ENCODE peak calls at places on chromosomes 5 and 9, in nine cellular contexts. W is IMR-90, N is spleen, O is cardiac muscle cell, L is Peyer's patch, K is lower lobe of right lung, E is neural progenitor cell, A is stomach, J is bronchial epithelial cell. Z is an unnamed sample.

GRCh38 chr5:122858451-122858850 is 13.0 kb downstream of the SNX24 start:
- DNase-seq in W (no peak), N (no peak), O (no peak), L (no peak), K (no peak), E (no peak), A (no peak), J (peak), Z (peak)

GRCh38 chr5:135985946-135986345 is 31.2 kb upstream of the LECT2 start:
- DNase-seq in W (no peak), N (no peak), O (no peak), L (no peak), K (no peak), E (no peak), A (no peak), J (no peak), Z (no peak)

GRCh38 chr9:100294806-100295205 is 57.9 kb downstream of the TEX10 start:
- DNase-seq in W (no peak), N (no peak), O (no peak), L (no peak), K (no peak), E (no peak), A (peak), J (no peak), Z (no peak)

GRCh38 chr5:115986358-115986757 is 24.1 kb downstream of the LVRN start:
- DNase-seq in W (peak), N (no peak), O (no peak), L (no peak), K (no peak), E (no peak), A (no peak), J (no peak), Z (no peak)

GRCh38 chr5:36703245-36703860 is 96.9 kb downstream of the SLC1A3 start:
- DNase-seq in W (no peak), N (no peak), O (no peak), L (no peak), K (peak), E (no peak), A (no peak), J (no peak), Z (no peak)

GRCh38 chr5:86460519-86460918 is 157.2 kb upstream of the COX7C start:
- DNase-seq in W (no peak), N (no peak), O (no peak), L (no peak), K (no peak), E (no peak), A (no peak), J (no peak), Z (no peak)

GRCh38 chr9:107137495-107138202 is 145.4 kb upstream of the RAD23B start:
- DNase-seq in W (peak), N (no peak), O (peak), L (no peak), K (no peak), E (peak), A (no peak), J (peak), Z (peak)

GRCh38 chr9:19200234-19200633 is 30.3 kb upstream of the DENND4C start:
- DNase-seq in W (no peak), N (no peak), O (no peak), L (no peak), K (no peak), E (no peak), A (no peak), J (no peak), Z (no peak)

GRCh38 chr5:124661317-124662141 is 84.9 kb downstream of the ZNF608 start:
- DNase-seq in W (peak), N (no peak), O (peak), L (no peak), K (no peak), E (peak), A (peak), J (peak), Z (peak)

GRCh38 chr9:69667306-69667705 is 4.9 kb downstream of the APBA1 start:
- DNase-seq in W (no peak), N (no peak), O (no peak), L (no peak), K (no peak), E (peak), A (no peak), J (peak), Z (peak)

GRCh38 chr9:110255417-110256141 is 728 bp downstream of the TXN start:
- DNase-seq in W (peak), N (peak), O (peak), L (peak), K (peak), E (peak), A (peak), J (peak), Z (peak)

GRCh38 chr5:108266235-108266634 is 115.7 kb downstream of the FBXL17 start:
- DNase-seq in W (peak), N (no peak), O (peak), L (no peak), K (no peak), E (no peak), A (no peak), J (peak), Z (peak)

GRCh38 chr9:95650720-95651119 is 133.9 kb upstream of the PTCH1 start:
- DNase-seq in W (no peak), N (no peak), O (no peak), L (no peak), K (no peak), E (no peak), A (no peak), J (no peak), Z (no peak)

GRCh38 chr5:153629027-153629426 is 138.6 kb downstream of the GRIA1 start:
- DNase-seq in W (peak), N (no peak), O (peak), L (no peak), K (peak), E (peak), A (no peak), J (peak), Z (peak)

GRCh38 chr9:123825337-123825736 is 104.6 kb downstream of the DENND1A start:
- DNase-seq in W (peak), N (no peak), O (no peak), L (no peak), K (no peak), E (peak), A (no peak), J (peak), Z (peak)

GRCh38 chr5:59724482-59725392 is 168.8 kb downstream of the PDE4D start:
- DNase-seq in W (peak), N (no peak), O (peak), L (no peak), K (no peak), E (peak), A (no peak), J (peak), Z (peak)

GRCh38 chr9:130682490-130683121 is 11.0 kb upstream of the EXOSC2 start:
- DNase-seq in W (peak), N (peak), O (peak), L (peak), K (peak), E (peak), A (peak), J (peak), Z (peak)

GRCh38 chr5:126624534-126624933 is 23.8 kb downstream of the PHAX start:
- DNase-seq in W (peak), N (no peak), O (no peak), L (no peak), K (no peak), E (no peak), A (no peak), J (peak), Z (peak)

GRCh38 chr9:22158983-22159382 is 149.9 kb upstream of the CDKN2B start:
- DNase-seq in W (peak), N (no peak), O (no peak), L (no peak), K (peak), E (no peak), A (peak), J (peak), Z (peak)

GRCh38 chr9:83392228-83392627 is 146.0 kb downstream of the FRMD3 start:
- DNase-seq in W (no peak), N (no peak), O (no peak), L (no peak), K (no peak), E (no peak), A (no peak), J (no peak), Z (no peak)

GRCh38 chr5:15585826-15586591 is 86.0 kb downstream of the FBXL7 start:
- DNase-seq in W (no peak), N (no peak), O (no peak), L (no peak), K (no peak), E (no peak), A (no peak), J (no peak), Z (no peak)

GRCh38 chr5:123094227-123094918 is 5.3 kb downstream of the PRDM6 start:
- DNase-seq in W (peak), N (no peak), O (no peak), L (no peak), K (no peak), E (peak), A (no peak), J (no peak), Z (no peak)

GRCh38 chr5:180159756-180160155 is 49.3 kb downstream of the RASGEF1C start:
- DNase-seq in W (peak), N (no peak), O (no peak), L (no peak), K (no peak), E (no peak), A (peak), J (no peak), Z (no peak)

GRCh38 chr9:76292658-76293057 is 101.6 kb downstream of the RFK start:
- DNase-seq in W (no peak), N (no peak), O (no peak), L (no peak), K (no peak), E (no peak), A (no peak), J (no peak), Z (no peak)

GRCh38 chr5:56816546-56817081 is 1.3 kb downstream of the MAP3K1 start:
- DNase-seq in W (peak), N (peak), O (peak), L (peak), K (peak), E (peak), A (peak), J (peak), Z (peak)

GRCh38 chr9:69549310-69550202 is 122.6 kb downstream of the APBA1 start:
- DNase-seq in W (peak), N (no peak), O (peak), L (no peak), K (no peak), E (peak), A (no peak), J (peak), Z (peak)

GRCh38 chr5:179154991-179155955 is 95.1 kb downstream of the ZNF354C start:
- DNase-seq in W (no peak), N (peak), O (no peak), L (no peak), K (peak), E (no peak), A (no peak), J (no peak), Z (no peak)

GRCh38 chr5:58496488-58496887 is 5.3 kb downstream of the GAPT start:
- DNase-seq in W (no peak), N (no peak), O (no peak), L (no peak), K (no peak), E (no peak), A (no peak), J (no peak), Z (no peak)

GRCh38 chr9:11457809-11458785 is 845.3 kb upstream of the PTPRD start:
- DNase-seq in W (no peak), N (no peak), O (peak), L (no peak), K (no peak), E (peak), A (no peak), J (no peak), Z (peak)

DNA sequence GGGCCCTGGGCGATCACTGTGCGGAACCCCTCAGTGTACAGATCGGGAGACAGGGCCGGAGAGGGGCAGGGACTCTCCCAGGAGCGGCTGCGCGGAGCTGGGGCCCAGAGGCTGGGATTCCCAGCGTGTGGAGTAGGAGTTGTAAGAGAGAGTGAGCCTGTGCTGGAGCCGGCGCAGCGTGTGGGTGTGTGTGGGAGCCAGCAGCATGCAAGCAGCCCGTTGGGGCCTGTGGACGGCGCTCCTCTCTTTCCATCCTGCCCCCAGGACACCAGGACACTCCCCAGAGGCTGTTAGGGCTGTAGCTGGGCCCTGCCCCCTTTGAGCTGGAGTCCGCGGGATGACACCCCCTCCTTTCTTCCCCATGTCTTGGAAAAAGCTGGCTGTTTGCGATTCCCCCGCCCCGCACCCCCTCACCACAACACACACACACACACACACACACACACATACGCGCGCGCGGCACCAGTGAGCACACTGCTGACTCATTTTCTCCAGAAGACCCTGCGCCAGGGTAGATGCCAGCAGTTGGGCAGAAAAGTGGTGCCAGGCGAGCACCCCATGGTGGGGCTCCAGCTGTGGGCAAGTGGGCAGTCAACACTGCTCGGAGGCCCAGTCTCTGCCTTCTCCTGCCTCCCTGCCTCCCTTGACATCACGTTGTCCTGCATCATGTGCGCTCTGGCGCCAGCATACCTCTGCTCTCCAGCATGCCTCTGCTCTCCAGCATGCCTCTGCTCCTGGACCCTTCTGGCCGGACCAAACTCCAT is 1.5 kb downstream of the COL27A1 start:
- DNase-seq in W (peak), N (no peak), O (peak), L (no peak), K (peak), E (peak), A (peak), J (peak), Z (peak)
- TF ChIP-seq CTCF in W (peak), N (no peak), O (peak), L (no peak), K (no peak), E (no peak), A (no peak), J (peak), Z (peak)

GRCh38 chr5:96961053-96961452 is 25.2 kb downstream of the LNPEP start:
- DNase-seq in W (no peak), N (no peak), O (no peak), L (no peak), K (no peak), E (no peak), A (no peak), J (no peak), Z (no peak)

GRCh38 chr5:96952946-96953730 is 17.3 kb downstream of the LNPEP start:
- DNase-seq in W (no peak), N (no peak), O (no peak), L (no peak), K (no peak), E (no peak), A (no peak), J (no peak), Z (no peak)

GRCh38 chr5:96958977-96959376 is 23.1 kb downstream of the LNPEP start:
- DNase-seq in W (no peak), N (no peak), O (no peak), L (no peak), K (no peak), E (no peak), A (no peak), J (no peak), Z (no peak)

GRCh38 chr5:96952118-96952750 is 16.4 kb downstream of the LNPEP start:
- DNase-seq in W (no peak), N (no peak), O (no peak), L (no peak), K (no peak), E (no peak), A (no peak), J (no peak), Z (no peak)

GRCh38 chr5:96957125-96958041 is 21.5 kb downstream of the LNPEP start:
- DNase-seq in W (no peak), N (no peak), O (no peak), L (no peak), K (no peak), E (no peak), A (no peak), J (no peak), Z (no peak)
- H3K4me3 ChIP-seq in W (no peak), N (peak), O (no peak), L (no peak), K (no peak), E (no peak), A (no peak), J (no peak), Z (no peak)

GRCh38 chr9:89996717-89997116 is 391.9 kb downstream of the GADD45G start:
- DNase-seq in W (no peak), N (no peak), O (no peak), L (no peak), K (no peak), E (no peak), A (peak), J (no peak), Z (peak)
- TF ChIP-seq CTCF in W (no peak), N (no peak), O (peak), L (no peak), K (peak), E (no peak), A (no peak), J (no peak), Z (no peak)

GRCh38 chr5:159099049-159099760 is 511 bp downstream of the EBF1 start:
- DNase-seq in W (peak), N (peak), O (peak), L (peak), K (peak), E (peak), A (no peak), J (peak), Z (peak)
- H3K4me3 ChIP-seq in W (peak), N (peak), O (peak), L (peak), K (peak), E (peak), A (peak), J (no peak), Z (peak)

DNA sequence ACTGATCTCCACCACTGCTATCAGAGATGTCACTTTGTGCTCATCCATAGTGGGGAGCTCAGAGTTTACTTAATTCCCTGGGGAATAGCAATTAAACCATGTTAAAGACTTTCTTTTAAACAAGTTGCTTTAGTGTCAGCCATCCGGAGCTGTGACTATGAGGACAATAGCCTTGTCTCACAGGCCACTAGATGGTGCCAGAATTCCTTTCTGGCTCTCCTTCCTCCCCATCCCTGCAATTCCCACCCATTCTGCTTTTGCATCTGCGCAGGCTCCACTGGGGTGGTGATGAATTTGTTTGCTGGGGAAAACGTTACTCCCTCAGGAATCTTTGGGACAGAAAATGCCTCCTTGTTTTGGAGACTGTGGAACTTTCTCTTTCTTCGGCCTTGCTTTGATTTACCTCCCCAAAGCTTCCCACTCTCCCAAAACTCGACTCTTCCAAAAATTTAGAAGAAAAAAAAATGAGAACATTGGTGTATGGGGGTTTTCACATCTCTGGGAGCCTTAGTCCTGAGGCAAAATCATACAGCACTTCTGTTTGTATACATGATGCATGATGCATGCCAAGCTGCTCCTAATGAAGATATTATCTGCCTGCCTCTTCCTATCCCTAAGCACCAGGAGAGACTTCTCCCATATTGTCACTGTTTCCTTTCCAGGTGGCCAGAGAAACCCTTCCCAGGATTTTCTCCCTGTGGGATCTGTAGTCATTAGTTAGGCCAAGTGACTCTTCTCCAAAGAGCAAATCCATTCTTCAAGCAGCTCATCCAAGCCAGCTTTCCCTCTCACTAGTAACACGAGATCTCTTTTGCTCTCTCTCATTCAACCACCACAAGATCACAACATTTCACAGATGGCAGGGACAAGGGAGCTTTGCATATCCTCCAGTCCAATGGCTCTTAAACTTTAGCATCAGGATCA is 466.1 kb downstream of the TLR4 start:
- DNase-seq in W (no peak), N (no peak), O (peak), L (no peak), K (no peak), E (peak), A (no peak), J (peak), Z (peak)
- TF ChIP-seq CTCF in W (peak), N (peak), O (peak), L (no peak), K (peak), E (peak), A (no peak), J (peak), Z (peak)

DNA sequence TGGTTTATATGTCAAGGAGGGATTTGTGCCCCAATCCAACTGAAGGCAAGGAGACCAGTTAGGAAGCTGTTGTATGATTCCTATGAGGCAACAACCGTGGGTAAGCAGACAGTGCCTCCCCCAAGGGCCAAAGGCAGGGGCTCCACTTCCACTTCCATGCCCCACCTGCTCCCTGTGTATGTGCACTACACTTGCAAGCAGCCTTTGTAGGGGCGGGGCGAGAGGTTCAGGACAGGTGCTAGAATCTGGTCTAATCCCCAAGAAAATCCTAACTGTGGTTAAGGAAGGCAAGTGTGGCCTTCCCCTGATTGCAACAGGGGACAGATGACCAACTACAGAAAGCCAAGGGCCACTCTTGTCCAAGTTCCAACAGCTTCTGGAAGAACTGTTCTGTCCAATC is 41.7 kb downstream of the B4GALT1 start:
- DNase-seq in W (no peak), N (peak), O (no peak), L (no peak), K (no peak), E (no peak), A (no peak), J (no peak), Z (no peak)
- H3K4me3 ChIP-seq in W (no peak), N (peak), O (no peak), L (no peak), K (no peak), E (no peak), A (no peak), J (no peak), Z (no peak)

GRCh38 chr9:134993416-134993815 is 75.7 kb upstream of the FCN1 start:
- DNase-seq in W (no peak), N (peak), O (no peak), L (no peak), K (no peak), E (no peak), A (no peak), J (no peak), Z (no peak)

GRCh38 chr9:134994926-134995791 is 77.4 kb upstream of the FCN1 start:
- DNase-seq in W (no peak), N (peak), O (no peak), L (no peak), K (no peak), E (no peak), A (no peak), J (no peak), Z (no peak)

GRCh38 chr9:134993996-134994720 is 76.4 kb upstream of the FCN1 start:
- DNase-seq in W (no peak), N (peak), O (no peak), L (no peak), K (no peak), E (no peak), A (no peak), J (no peak), Z (no peak)

GRCh38 chr9:134995792-134996120 is 78.0 kb upstream of the FCN1 start:
- DNase-seq in W (no peak), N (no peak), O (no peak), L (no peak), K (no peak), E (no peak), A (no peak), J (no peak), Z (no peak)

GRCh38 chr9:134996591-134997530 is 79.1 kb upstream of the FCN1 start:
- DNase-seq in W (no peak), N (peak), O (no peak), L (no peak), K (no peak), E (no peak), A (no peak), J (no peak), Z (no peak)
- TF ChIP-seq CTCF in W (no peak), N (no peak), O (no peak), L (no peak), K (no peak), E (no peak), A (no peak), J (no peak), Z (no peak)

Z was measured in epithelial cell of esophagus.